ENCODE peak calls at places on chromosomes 7 and 10, in eight cellular contexts. M is cardiac muscle cell; Y is CD4-positive, alpha-beta memory T cell; J is heart left ventricle; B is IMR-90; F is HCT116; I is GM23248; E is psoas muscle. X is an unnamed sample.
A peak's percentile ranks its signal among the peaks of the same experiment; 100 is the strongest.

GRCh38 chr10:127550861-127551260 is 1.8 kb downstream of the NPS start:
- DNase-seq in J (no peak), B (no peak), E (no peak), M (no peak), F (no peak), I (no peak), Y (no peak), X (no peak)

GRCh38 chr7:155181768-155182167 is 111.6 kb downstream of the HTR5A start:
- DNase-seq in Y (no peak), I (no peak), F (no peak), J (peak; percentile 3), E (no peak), M (no peak), B (no peak), X (no peak)

GRCh38 chr7:156490021-156490800 is 150.4 kb upstream of the RNF32 start:
- DNase-seq in E (no peak), I (no peak), J (no peak), F (no peak), B (no peak), M (no peak), Y (no peak), X (no peak)

GRCh38 chr7:151731022-151731441 is 145.9 kb downstream of the PRKAG2 start:
- DNase-seq in F (no peak), I (no peak), Y (no peak), M (no peak), B (no peak), E (no peak), J (no peak), X (no peak)

GRCh38 chr7:30159698-30160143 is 24.9 kb downstream of the MTURN start:
- DNase-seq in B (peak; percentile 45), I (peak; percentile 62), F (no peak), M (peak; percentile 46), J (no peak), E (no peak), Y (no peak), X (no peak)

GRCh38 chr10:72980348-72980747 is 25.7 kb upstream of the PLA2G12B start:
- DNase-seq in Y (no peak), E (no peak), F (no peak), J (no peak), M (no peak), B (no peak), I (no peak), X (no peak)

GRCh38 chr10:127303746-127304145 is 107.4 kb upstream of the INSYN2A start:
- DNase-seq in J (no peak), M (no peak), Y (no peak), E (no peak), F (no peak), B (no peak), I (no peak), X (no peak)

GRCh38 chr7:8151161-8151560 is 110.8 kb downstream of the ICA1 start:
- DNase-seq in E (no peak), Y (no peak), F (no peak), J (no peak), I (no peak), B (no peak), M (no peak), X (no peak)

GRCh38 chr7:41702635-41703371 is at the start of gene INHBA:
- DNase-seq in Y (no peak), M (no peak), I (peak; percentile 87), E (no peak), J (no peak), B (peak; percentile 98), F (no peak), X (peak; percentile 22)

GRCh38 chr10:117140525-117140902 is 2.4 kb upstream of the VAX1 start:
- DNase-seq in I (no peak), B (no peak), Y (no peak), J (no peak), F (no peak), E (no peak), M (no peak), X (no peak)

GRCh38 chr7:79504607-79505389 is 51.3 kb upstream of the MAGI2 start:
- DNase-seq in M (peak; percentile 60), E (no peak), I (peak; percentile 18), F (peak; percentile 15), Y (no peak), B (peak; percentile 28), J (no peak), X (peak; percentile 29)

GRCh38 chr7:121563177-121563576 is 167.1 kb upstream of the FAM3C start:
- DNase-seq in F (no peak), B (no peak), E (no peak), M (no peak), J (no peak), I (peak; percentile 31), Y (no peak), X (no peak)

GRCh38 chr7:94970085-94970576 is 62.7 kb downstream of the PPP1R9A start:
- DNase-seq in B (no peak), I (no peak), J (no peak), F (no peak), E (no peak), Y (no peak), M (no peak), X (no peak)

GRCh38 chr10:43686414-43686813 is 37.7 kb upstream of the ZNF32 start:
- DNase-seq in E (no peak), I (no peak), B (no peak), Y (no peak), F (no peak), M (no peak), J (no peak), X (no peak)

GRCh38 chr7:38584443-38585210 is 46.5 kb downstream of the AMPH start:
- DNase-seq in M (no peak), B (peak; percentile 71), Y (no peak), I (peak; percentile 87), F (no peak), E (no peak), J (peak; percentile 23), X (no peak)

GRCh38 chr10:34063592-34063991 is 729.1 kb upstream of the NRP1 start:
- DNase-seq in F (no peak), M (no peak), I (peak; percentile 32), E (no peak), B (no peak), Y (no peak), J (no peak), X (no peak)

GRCh38 chr7:18508441-18509427 is 13.2 kb downstream of the HDAC9 start:
- DNase-seq in J (peak; percentile 22), B (peak; percentile 98), M (peak; percentile 45), F (peak; percentile 66), Y (no peak), E (no peak), I (peak; percentile 95), X (no peak)

GRCh38 chr7:29563590-29564454 is at the start of gene PRR15:
- DNase-seq in E (peak; percentile 52), Y (no peak), B (no peak), I (peak; percentile 58), J (peak; percentile 21), F (peak; percentile 76), M (peak; percentile 71), X (peak; percentile 61)

GRCh38 chr10:119680668-119681070 is 29.5 kb downstream of the BAG3 start:
- DNase-seq in Y (no peak), M (peak; percentile 20), I (peak; percentile 39), E (peak; percentile 75), B (peak; percentile 30), F (no peak), J (no peak), X (no peak)

GRCh38 chr10:114175667-114176066 is 1.7 kb upstream of the CCDC186 start:
- DNase-seq in E (no peak), M (no peak), J (no peak), Y (no peak), I (no peak), F (no peak), B (no peak), X (no peak)

GRCh38 chr10:66680886-66681285 is 244.9 kb upstream of the LRRTM3 start:
- DNase-seq in I (no peak), M (no peak), F (no peak), Y (no peak), B (peak; percentile 8), J (no peak), E (no peak), X (no peak)

GRCh38 chr7:151690597-151690996 is 170.9 kb upstream of the RHEB start:
- DNase-seq in I (peak; percentile 44), J (no peak), M (no peak), E (no peak), B (peak; percentile 77), F (no peak), Y (no peak), X (no peak)

GRCh38 chr7:150738092-150739044 is 1.1 kb downstream of the GIMAP5 start:
- DNase-seq in I (peak; percentile 23), E (no peak), B (no peak), Y (no peak), J (no peak), F (peak; percentile 26), M (no peak), X (no peak)

GRCh38 chr7:120805636-120806388 is 52.1 kb downstream of the TSPAN12 start:
- DNase-seq in M (peak; percentile 85), E (no peak), B (peak; percentile 61), Y (peak; percentile 46), J (peak; percentile 52), I (peak; percentile 62), F (peak; percentile 40), X (peak; percentile 26)

GRCh38 chr10:103062854-103063642 is 130.0 kb downstream of the NT5C2 start:
- DNase-seq in Y (no peak), E (no peak), M (no peak), I (peak; percentile 30), F (no peak), J (no peak), B (no peak), X (no peak)

GRCh38 chr7:127968547-127968946 is 62.7 kb downstream of the LRRC4 start:
- DNase-seq in E (no peak), F (no peak), M (no peak), J (no peak), I (no peak), Y (no peak), B (no peak), X (no peak)

GRCh38 chr7:16684935-16685334 is 39.0 kb downstream of the BZW2 start:
- DNase-seq in E (no peak), M (no peak), F (no peak), I (no peak), B (no peak), Y (peak; percentile 2), J (no peak), X (no peak)
- H3K36me3 ChIP-seq in E (peaks cover 84% of the 10 kb centered on the region), M (peaks cover 66% of the 10 kb centered on the region), F (peaks cover 49% of the 10 kb centered on the region), I (peaks cover 59% of the 10 kb centered on the region), B (peaks cover 8% of the 10 kb centered on the region), Y (peaks cover 4% of the 10 kb centered on the region), J (peaks cover 100% of the 10 kb centered on the region), X (no peaks in the 10 kb centered on the region)

GRCh38 chr7:158737064-158737695 is 32.6 kb upstream of the NCAPG2 start:
- DNase-seq in B (no peak), Y (no peak), F (no peak), I (no peak), M (no peak), J (no peak), E (no peak), X (no peak)
- H3K36me3 ChIP-seq in B (peaks cover 41% of the 10 kb centered on the region), Y (peaks cover 81% of the 10 kb centered on the region), F (peaks cover 29% of the 10 kb centered on the region), I (peaks cover 76% of the 10 kb centered on the region), M (peaks cover 44% of the 10 kb centered on the region), J (peaks cover 99% of the 10 kb centered on the region), E (peaks cover 99% of the 10 kb centered on the region), X (no peaks in the 10 kb centered on the region)

GRCh38 chr10:75150656-75151055 is 39.2 kb downstream of the SAMD8 start:
- DNase-seq in M (no peak), F (no peak), E (no peak), I (no peak), J (no peak), B (no peak), Y (no peak), X (no peak)
- H3K36me3 ChIP-seq in M (peaks cover 23% of the 10 kb centered on the region), F (no peaks in the 10 kb centered on the region), E (peaks cover 43% of the 10 kb centered on the region), I (peaks cover 15% of the 10 kb centered on the region), J (peaks cover 40% of the 10 kb centered on the region), B (peaks cover 16% of the 10 kb centered on the region), Y (no peaks in the 10 kb centered on the region), X (no peaks in the 10 kb centered on the region)

GRCh38 chr10:97356318-97356914 is 21.9 kb upstream of the FRAT2 start:
- DNase-seq in Y (no peak), F (no peak), M (no peak), B (no peak), J (no peak), I (peak; percentile 8), E (no peak), X (no peak)
- H3K36me3 ChIP-seq in Y (peaks cover 4% of the 10 kb centered on the region), F (peaks cover 46% of the 10 kb centered on the region), M (no peaks in the 10 kb centered on the region), B (peaks cover 30% of the 10 kb centered on the region), J (peaks cover 30% of the 10 kb centered on the region), I (no peaks in the 10 kb centered on the region), E (peaks cover 86% of the 10 kb centered on the region), X (no peaks in the 10 kb centered on the region)